ENCODE peak calls at places on chromosomes 11 and 22, in four cellular contexts. M is HCT116, C is neural progenitor cell, S is hepatocyte. D is an unnamed sample.

GRCh38 chr11:118921121-118921928 is 4.4 kb downstream of the BCL9L start:
- DNase-seq in S (peak), C (peak), M (no peak), D (no peak)

GRCh38 chr11:73983764-73984543 is 1.3 kb upstream of the UCP2 start:
- DNase-seq in C (no peak), S (no peak), M (no peak), D (no peak)

GRCh38 chr11:128133501-128133900 is 453.9 kb downstream of the ETS1 start:
- DNase-seq in M (no peak), C (peak), S (no peak), D (no peak)

GRCh38 chr11:106418786-106419185 is 341.3 kb downstream of the AASDHPPT start:
- DNase-seq in M (no peak), C (no peak), S (no peak), D (no peak)

GRCh38 chr22:47806894-47807293 is 1044.4 kb downstream of the TBC1D22A start:
- DNase-seq in C (no peak), M (no peak), S (no peak), D (no peak)

GRCh38 chr11:31940396-31941037 is 129.4 kb upstream of the PAX6 start:
- DNase-seq in C (no peak), M (no peak), S (no peak), D (no peak)

GRCh38 chr11:67375320-67376021 is 2.1 kb upstream of the CLCF1 start:
- DNase-seq in C (peak), S (no peak), M (no peak), D (no peak)

GRCh38 chr11:46049325-46049860 is 71.9 kb downstream of the PHF21A start:
- DNase-seq in S (no peak), C (peak), M (no peak), D (no peak)

GRCh38 chr22:44391481-44392445 is 79.0 kb upstream of the SHISAL1 start:
- DNase-seq in M (no peak), S (no peak), C (no peak), D (no peak)

GRCh38 chr11:130561441-130561881 is 113.0 kb downstream of the ADAMTS15 start:
- DNase-seq in M (no peak), S (no peak), C (no peak), D (no peak)

GRCh38 chr11:126965331-126965730 is 35.2 kb downstream of the KIRREL3 start:
- DNase-seq in C (no peak), M (no peak), S (no peak), D (no peak)

GRCh38 chr11:118305726-118306125 is 1.2 kb downstream of the CD3E start:
- DNase-seq in M (no peak), C (no peak), S (no peak), D (no peak)

GRCh38 chr11:59710136-59710847 is 3.4 kb downstream of the OR10V1 start:
- DNase-seq in S (no peak), M (no peak), C (no peak), D (no peak)

GRCh38 chr11:94131363-94132115 is 2.9 kb downstream of the PANX1 start:
- DNase-seq in S (peak), M (no peak), C (no peak), D (no peak)

DNA sequence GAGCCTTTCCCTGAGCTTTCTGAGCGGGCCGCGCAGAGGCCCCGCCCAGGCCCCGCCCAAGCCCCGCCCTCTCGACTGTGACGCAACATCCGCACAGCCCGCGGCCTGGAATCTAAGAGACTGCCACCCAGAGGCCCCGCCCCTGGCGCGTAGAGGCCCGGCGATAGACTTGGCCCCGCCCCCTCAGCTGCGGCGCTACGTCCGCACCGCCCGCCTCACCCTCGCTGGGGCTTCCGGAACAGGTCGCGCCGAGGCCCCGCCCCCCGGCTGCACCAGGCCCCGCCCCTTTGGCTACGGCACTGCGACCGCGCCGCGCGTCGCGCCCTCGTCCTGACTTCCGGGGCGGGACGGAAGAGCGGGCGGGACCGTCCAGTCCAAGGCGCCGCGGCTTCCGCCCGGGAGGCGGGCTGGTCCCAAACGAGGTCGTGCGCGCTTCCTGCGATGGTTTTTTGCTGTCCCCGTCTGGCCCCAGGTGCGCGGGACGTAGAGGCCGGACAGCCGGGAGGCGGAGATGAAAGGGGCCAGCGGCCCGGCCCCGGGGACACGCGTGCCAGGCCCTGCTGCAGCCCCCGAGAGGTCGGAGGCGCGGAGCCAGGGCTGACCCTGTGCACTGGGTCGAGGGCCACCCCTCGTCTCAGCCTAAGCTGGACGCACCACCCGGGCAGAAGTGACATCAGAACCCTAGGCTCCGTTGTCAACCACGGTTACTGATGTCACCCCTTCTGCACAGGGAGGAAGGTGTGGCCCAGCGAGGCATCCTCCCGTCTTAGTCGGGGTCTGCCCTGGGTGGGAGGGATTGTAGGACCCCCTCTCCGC is 59.0 kb upstream of the WNT7B start:
- DNase-seq in C (peak), S (peak), M (peak), D (peak)
- TF ChIP-seq CTCF in C (no peak), S (no peak), M (no peak), D (no peak)

GRCh38 chr22:24445481-24446290 is 18.3 kb downstream of the ADORA2A start:
- DNase-seq in C (peak), S (no peak), M (no peak), D (no peak)
- TF ChIP-seq EZH2phosphoT487 in C (no peak), S (no peak), M (no peak), D (no peak)

DNA sequence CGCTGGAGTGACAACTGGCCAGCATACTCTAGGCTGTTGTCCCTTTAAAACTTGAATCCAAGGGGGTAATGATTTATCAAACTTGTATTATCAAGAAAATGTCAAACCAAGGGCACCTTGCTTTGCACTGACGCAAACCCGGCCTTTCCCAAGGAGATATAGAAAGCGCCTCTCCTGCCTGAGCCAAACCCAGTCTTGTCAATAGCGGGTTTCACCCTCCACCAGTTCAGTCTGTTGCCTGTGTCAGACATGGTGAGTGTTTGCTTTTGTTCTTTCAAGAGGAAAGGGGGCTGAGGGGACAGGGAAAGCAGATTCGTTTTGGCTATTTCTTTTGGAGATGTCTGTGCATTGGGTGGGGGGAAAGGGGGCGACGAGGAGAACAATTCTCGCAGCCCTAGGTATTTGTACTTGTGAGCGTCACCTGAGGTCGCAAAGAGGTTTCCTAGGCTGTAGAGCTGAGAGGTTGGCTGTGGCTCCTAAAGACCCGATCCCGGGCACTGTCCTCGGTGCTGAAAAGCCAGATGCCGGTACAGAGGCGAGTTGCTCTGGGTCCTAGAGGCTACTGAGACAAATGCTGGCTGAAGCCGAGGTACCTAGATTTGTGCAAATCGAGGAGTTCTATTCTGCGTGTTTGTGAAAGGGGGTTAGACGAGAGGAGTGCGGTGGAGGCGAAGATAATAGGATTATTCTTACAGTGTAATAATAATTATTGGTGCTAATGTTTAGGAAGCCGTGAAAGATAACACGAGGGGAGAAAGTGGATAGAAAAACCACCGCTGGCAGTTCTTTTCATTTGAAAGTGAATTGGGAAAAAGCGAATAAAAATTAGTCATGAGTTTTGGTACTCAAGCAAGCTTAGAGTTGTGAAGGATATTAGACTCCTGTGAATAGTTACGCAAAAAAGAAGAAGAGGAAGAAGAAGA is at the start of gene SLC6A5:
- DNase-seq in S (peak), M (no peak), C (peak), D (peak)
- TF ChIP-seq EZH2 in S (no peak), M (no peak), C (peak), D (no peak)

GRCh38 chr11:20608938-20609337 is 9.5 kb downstream of the SLC6A5 start:
- DNase-seq in S (no peak), C (no peak), M (no peak), D (no peak)

GRCh38 chr11:20611445-20611844 is 12.0 kb downstream of the SLC6A5 start:
- DNase-seq in C (no peak), M (no peak), S (no peak), D (no peak)

GRCh38 chr11:20611892-20612291 is 12.5 kb downstream of the SLC6A5 start:
- DNase-seq in C (no peak), M (no peak), S (no peak), D (no peak)

GRCh38 chr11:20610825-20611224 is 11.4 kb downstream of the SLC6A5 start:
- DNase-seq in C (no peak), S (no peak), M (no peak), D (no peak)

DNA sequence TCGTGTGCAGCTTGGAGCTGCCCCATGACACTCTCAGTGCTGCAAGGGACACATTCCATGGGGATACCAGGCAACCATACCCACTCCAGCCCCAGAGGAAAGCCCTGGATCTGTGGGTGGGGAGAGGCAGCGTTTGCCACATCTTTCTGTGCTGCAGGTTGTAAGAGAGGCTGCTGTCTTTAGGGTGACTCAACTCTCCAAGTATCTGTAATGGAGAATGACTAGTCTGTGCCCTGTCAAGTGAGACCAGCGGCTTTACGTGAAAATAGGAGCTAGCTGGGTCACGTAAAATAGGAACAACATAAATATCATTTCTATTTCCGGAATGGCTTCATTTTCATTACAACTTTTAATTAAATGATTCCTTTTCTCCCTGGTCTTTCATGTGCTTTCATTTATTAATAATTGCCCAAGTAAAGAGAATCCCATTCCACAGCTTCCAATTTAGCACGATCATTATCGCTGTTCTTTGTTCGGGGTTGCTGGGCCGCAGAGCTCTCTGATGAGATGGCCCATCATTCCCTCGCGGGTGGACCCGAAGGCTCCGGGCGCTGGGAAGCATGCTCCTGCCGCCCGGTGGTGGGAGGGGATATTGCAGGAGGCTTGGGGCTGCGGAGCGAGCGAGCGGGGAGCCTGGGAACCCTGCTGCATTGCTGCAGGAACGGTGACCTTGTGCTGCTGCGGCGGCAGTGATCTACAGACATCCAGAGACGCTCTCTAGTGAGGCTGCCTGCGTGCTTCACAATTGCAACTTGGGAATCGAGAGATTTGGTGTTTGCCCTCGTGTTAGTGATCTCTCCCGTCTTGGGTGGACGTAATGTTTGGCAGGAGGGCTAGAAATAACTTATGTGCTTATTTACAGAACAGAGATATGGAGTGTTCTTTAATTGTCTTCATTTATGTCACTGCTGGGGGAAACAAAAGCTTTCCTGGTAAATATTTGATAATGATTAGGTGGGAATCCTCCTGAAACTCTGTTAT is 10.6 kb downstream of the SLC6A5 start:
- DNase-seq in C (peak), M (peak), S (peak), D (peak)
- TF ChIP-seq CTCF in C (peak), M (peak), S (peak), D (peak)

DNA sequence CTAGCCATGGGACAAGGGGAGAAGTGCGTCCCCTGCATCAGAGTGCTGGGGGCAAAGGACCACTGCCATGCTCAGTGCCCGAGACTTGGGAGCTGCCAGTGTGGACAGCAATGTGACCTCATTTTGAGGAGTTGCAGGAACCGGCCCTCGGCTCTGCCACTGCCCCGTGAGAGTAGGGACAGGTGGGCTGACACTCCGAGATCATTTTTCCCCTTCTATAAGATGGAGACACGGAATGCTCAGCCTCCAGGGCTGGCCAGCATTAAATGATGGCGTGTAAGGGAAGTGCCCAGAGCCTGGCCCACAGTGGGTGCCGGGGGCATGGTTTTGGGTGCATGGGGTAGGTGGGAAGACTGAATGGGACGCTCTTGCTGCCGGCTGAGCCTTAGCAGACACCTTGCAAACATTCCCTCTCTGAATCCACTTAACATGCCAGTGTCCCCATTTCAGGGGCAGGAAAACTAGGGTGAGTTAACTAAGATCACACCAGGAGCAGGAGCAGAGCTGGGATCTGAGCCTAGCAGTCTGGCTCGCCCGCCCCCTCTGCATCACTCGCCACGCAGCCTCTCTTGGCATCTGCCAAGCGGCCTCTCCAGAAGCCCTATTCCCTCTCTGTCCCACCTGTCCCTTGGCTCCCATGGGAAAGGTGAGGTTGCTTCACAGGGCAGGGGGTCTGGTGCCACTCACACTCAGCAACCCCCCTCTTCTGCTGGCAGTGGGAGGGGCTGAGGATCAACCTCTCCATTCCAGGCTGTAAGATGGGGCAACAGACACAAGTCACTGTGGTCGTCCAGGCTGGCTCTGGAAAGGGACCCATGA is 13.6 kb downstream of the NPTXR start:
- DNase-seq in S (no peak), C (no peak), M (no peak), D (no peak)
- TF ChIP-seq EZH2phosphoT487 in S (no peak), C (no peak), M (no peak), D (no peak)

GRCh38 chr11:17734986-17735822 is 623 bp downstream of the KCNC1 start:
- DNase-seq in M (no peak), C (peak), S (peak), D (peak)

GRCh38 chr11:17734418-17734911 is at the start of gene KCNC1:
- DNase-seq in C (peak), S (peak), M (no peak), D (no peak)

GRCh38 chr11:17738350-17739207 is 4.0 kb downstream of the KCNC1 start:
- DNase-seq in M (no peak), C (peak), S (no peak), D (no peak)

GRCh38 chr11:17736921-17737817 is 2.6 kb downstream of the KCNC1 start:
- DNase-seq in S (no peak), C (no peak), M (no peak), D (no peak)

GRCh38 chr11:17735823-17736772 is 1.5 kb downstream of the KCNC1 start:
- DNase-seq in S (no peak), M (no peak), C (peak), D (no peak)
- TF ChIP-seq EZH2 in S (no peak), M (no peak), C (peak), D (no peak)

GRCh38 chr11:111566324-111566723 is 25.8 kb downstream of the LAYN start:
- DNase-seq in C (no peak), M (no peak), S (no peak), D (no peak)
- TF ChIP-seq CTCF in C (no peak), M (no peak), S (no peak), D (no peak)

GRCh38 chr22:19915287-19915954 is 26.2 kb upstream of the COMT start:
- DNase-seq in M (no peak), S (no peak), C (no peak), D (no peak)

GRCh38 chr22:19912236-19912999 is 29.2 kb upstream of the COMT start:
- DNase-seq in M (no peak), S (no peak), C (peak), D (no peak)

GRCh38 chr22:19914201-19914943 is 27.2 kb upstream of the COMT start:
- DNase-seq in C (no peak), S (no peak), M (no peak), D (no peak)

GRCh38 chr22:19911540-19912235 is 29.9 kb upstream of the COMT start:
- DNase-seq in C (no peak), M (no peak), S (no peak), D (no peak)

DNA sequence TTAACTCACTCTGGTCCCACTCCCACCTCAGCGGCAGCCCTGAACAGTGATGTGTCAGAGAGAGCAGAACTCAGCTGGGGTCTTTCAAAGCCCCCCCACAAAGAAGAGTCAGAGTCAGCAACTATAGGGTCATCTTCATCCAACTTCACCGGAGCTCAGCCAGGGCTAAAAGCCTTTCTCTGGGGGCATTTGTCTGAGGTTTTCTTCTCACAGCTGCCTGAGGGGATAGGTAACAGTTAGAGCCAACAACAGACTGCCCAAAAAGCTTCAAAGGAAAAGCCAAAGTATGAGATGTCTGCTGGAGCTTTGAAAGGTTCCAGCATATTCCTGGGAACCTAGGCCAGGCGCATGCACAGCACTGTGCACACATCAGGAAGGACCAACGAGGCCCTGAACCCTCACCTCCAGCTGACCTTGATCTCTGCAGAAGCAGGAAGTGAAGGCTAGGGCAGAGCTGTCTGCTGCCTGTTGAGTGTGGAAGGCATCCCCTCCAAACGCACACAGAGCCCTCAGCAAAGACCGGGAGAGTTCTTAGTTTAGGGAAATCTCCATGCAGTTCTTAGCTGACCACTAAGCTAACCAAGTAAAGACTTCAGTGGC is 28.1 kb upstream of the COMT start:
- DNase-seq in M (no peak), C (no peak), S (no peak), D (no peak)
- TF ChIP-seq EZH2phosphoT487 in M (no peak), C (no peak), S (no peak), D (no peak)

GRCh38 chr11:43574949-43575915 is 105.3 kb upstream of the HSD17B12 start:
- DNase-seq in M (no peak), S (peak), C (peak), D (no peak)
- TF ChIP-seq EZH2 in M (no peak), S (peak), C (peak), D (no peak)